ENCODE peak calls at places on chromosome 15, in five cellular contexts. B, L, T, A and S are unnamed samples.

GRCh38 chr15:64857421-64857820 is 15.7 kb downstream of the PLEKHO2 start:
- DNase-seq in A (no peak), T (no peak), B (no peak), L (no peak), S (no peak)

GRCh38 chr15:99619712-99620111 is 53.9 kb downstream of the MEF2A start:
- DNase-seq in B (no peak), T (no peak), A (no peak), L (no peak), S (no peak)

GRCh38 chr15:76340198-76340801 is 3.7 kb downstream of the ISL2 start:
- DNase-seq in L (peak), T (no peak), B (no peak), A (peak), S (peak)

GRCh38 chr15:50181983-50182232 is at the start of gene SLC27A2:
- DNase-seq in A (no peak), B (peak), L (peak), T (no peak), S (peak)

GRCh38 chr15:80951941-80952340 is 37.7 kb downstream of the MESD start:
- DNase-seq in L (no peak), B (no peak), T (no peak), A (peak), S (no peak)

GRCh38 chr15:42499888-42500609 is 4.6 kb downstream of the SNAP23 start:
- DNase-seq in L (peak), B (no peak), T (no peak), A (no peak), S (no peak)

GRCh38 chr15:79811406-79812405 is 85.1 kb downstream of the MTHFS start:
- DNase-seq in L (no peak), B (no peak), A (no peak), T (peak), S (no peak)

GRCh38 chr15:35777016-35777415 is 231.1 kb upstream of the DPH6 start:
- DNase-seq in A (no peak), T (no peak), L (no peak), B (no peak), S (no peak)

GRCh38 chr15:50506121-50506520 is 40.3 kb downstream of the USP50 start:
- DNase-seq in L (peak), A (no peak), T (no peak), B (no peak), S (peak)

GRCh38 chr15:65580287-65580686 is 30.6 kb downstream of the INTS14 start:
- DNase-seq in A (no peak), L (no peak), T (no peak), B (no peak), S (no peak)

GRCh38 chr15:55250951-55251350 is 38.7 kb downstream of the RAB27A start:
- DNase-seq in A (no peak), T (no peak), B (no peak), L (no peak), S (no peak)

GRCh38 chr15:87619161-87619960 is 637.2 kb downstream of the NTRK3 start:
- DNase-seq in T (no peak), B (no peak), L (no peak), A (no peak), S (no peak)

GRCh38 chr15:94229591-94230365 is 1.6 kb upstream of the MCTP2 start:
- DNase-seq in B (no peak), A (peak), L (no peak), T (no peak), S (no peak)

GRCh38 chr15:98085003-98085639 is 124.6 kb downstream of the ARRDC4 start:
- DNase-seq in L (peak), A (no peak), T (peak), B (peak), S (peak)

GRCh38 chr15:100592898-100593297 is 9.1 kb downstream of the LINS1 start:
- DNase-seq in A (no peak), T (no peak), B (no peak), L (no peak), S (no peak)

GRCh38 chr15:39250460-39251186 is 330.3 kb upstream of the THBS1 start:
- DNase-seq in T (no peak), B (no peak), A (no peak), L (no peak), S (no peak)

GRCh38 chr15:36469567-36469966 is 109.9 kb upstream of the CDIN1 start:
- DNase-seq in L (no peak), B (no peak), T (no peak), A (no peak), S (no peak)

GRCh38 chr15:45111390-45112142 is 2.4 kb downstream of the DUOX2 start:
- DNase-seq in T (no peak), A (no peak), L (peak), B (no peak), S (no peak)

GRCh38 chr15:101844916-101845315 is 32.9 kb downstream of the OR4F15 start:
- DNase-seq in T (no peak), L (no peak), A (no peak), B (no peak), S (no peak)

GRCh38 chr15:55824857-55825613 is 82.1 kb upstream of the PRTG start:
- DNase-seq in A (no peak), B (no peak), L (peak), T (no peak), S (no peak)

GRCh38 chr15:74122403-74123130 is 7.8 kb upstream of the ISLR2 start:
- DNase-seq in B (no peak), L (no peak), A (no peak), T (no peak), S (no peak)

GRCh38 chr15:67117356-67117755 is 52.0 kb downstream of the SMAD3 start:
- DNase-seq in L (no peak), A (no peak), B (no peak), T (no peak), S (no peak)

GRCh38 chr15:101187820-101188516 is 63.9 kb downstream of the CHSY1 start:
- DNase-seq in B (no peak), L (no peak), T (no peak), A (no peak), S (no peak)

GRCh38 chr15:34125945-34126344 is 24.1 kb downstream of the PGBD4 start:
- DNase-seq in L (no peak), A (no peak), B (no peak), T (no peak), S (no peak)

GRCh38 chr15:70447511-70447910 is 315.8 kb downstream of the UACA start:
- DNase-seq in T (no peak), B (no peak), L (no peak), A (no peak), S (no peak)

GRCh38 chr15:101207867-101208288 is 44.0 kb downstream of the CHSY1 start:
- DNase-seq in L (no peak), A (no peak), B (no peak), T (no peak), S (no peak)

GRCh38 chr15:66761723-66762595 is 59.9 kb downstream of the SMAD6 start:
- DNase-seq in T (no peak), L (no peak), B (no peak), A (no peak), S (no peak)

DNA sequence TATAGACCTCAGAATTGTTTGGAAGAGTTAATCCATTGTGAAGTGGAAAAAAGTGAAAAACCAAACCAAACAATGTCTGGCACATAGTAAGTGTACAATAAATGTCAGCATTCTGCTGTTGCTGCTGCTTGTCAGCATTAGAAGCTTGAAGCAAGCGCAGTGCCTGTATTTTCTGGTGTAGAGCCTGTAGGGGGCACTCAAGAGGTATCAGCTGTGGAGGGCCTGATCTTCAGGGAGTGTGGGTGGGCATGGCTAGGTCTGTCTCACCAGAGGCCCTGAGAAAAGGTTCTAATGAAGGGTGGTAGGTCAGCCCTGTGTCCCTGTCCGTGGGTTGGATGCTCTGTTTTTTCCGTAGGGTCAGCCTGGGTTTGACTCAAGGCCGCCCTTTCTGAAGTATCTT is 3.6 kb downstream of the ADAMTSL3 start:
- DNase-seq in B (no peak), L (peak), T (no peak), A (no peak), S (no peak)
- TF ChIP-seq CTCF in B (peak), L (peak), T (peak), A (no peak), S (peak)

GRCh38 chr15:51727141-51727897 is 10.1 kb downstream of the LYSMD2 start:
- DNase-seq in A (no peak), B (no peak), L (peak), T (no peak), S (no peak)
- TF ChIP-seq CTCF in A (no peak), B (no peak), L (no peak), T (no peak), S (no peak)

GRCh38 chr15:40951764-40952163 is 1.5 kb upstream of the CHAC1 start:
- DNase-seq in B (no peak), A (no peak), T (no peak), L (no peak), S (no peak)

GRCh38 chr15:40952301-40952900 is 870 bp upstream of the CHAC1 start:
- DNase-seq in L (peak), B (no peak), T (no peak), A (no peak), S (no peak)

GRCh38 chr15:40953713-40954074 is 423 bp downstream of the CHAC1 start:
- DNase-seq in A (no peak), T (no peak), B (no peak), L (peak), S (no peak)

GRCh38 chr15:40955141-40955903 is 2.1 kb downstream of the CHAC1 start:
- DNase-seq in A (no peak), L (no peak), T (no peak), B (no peak), S (no peak)

DNA sequence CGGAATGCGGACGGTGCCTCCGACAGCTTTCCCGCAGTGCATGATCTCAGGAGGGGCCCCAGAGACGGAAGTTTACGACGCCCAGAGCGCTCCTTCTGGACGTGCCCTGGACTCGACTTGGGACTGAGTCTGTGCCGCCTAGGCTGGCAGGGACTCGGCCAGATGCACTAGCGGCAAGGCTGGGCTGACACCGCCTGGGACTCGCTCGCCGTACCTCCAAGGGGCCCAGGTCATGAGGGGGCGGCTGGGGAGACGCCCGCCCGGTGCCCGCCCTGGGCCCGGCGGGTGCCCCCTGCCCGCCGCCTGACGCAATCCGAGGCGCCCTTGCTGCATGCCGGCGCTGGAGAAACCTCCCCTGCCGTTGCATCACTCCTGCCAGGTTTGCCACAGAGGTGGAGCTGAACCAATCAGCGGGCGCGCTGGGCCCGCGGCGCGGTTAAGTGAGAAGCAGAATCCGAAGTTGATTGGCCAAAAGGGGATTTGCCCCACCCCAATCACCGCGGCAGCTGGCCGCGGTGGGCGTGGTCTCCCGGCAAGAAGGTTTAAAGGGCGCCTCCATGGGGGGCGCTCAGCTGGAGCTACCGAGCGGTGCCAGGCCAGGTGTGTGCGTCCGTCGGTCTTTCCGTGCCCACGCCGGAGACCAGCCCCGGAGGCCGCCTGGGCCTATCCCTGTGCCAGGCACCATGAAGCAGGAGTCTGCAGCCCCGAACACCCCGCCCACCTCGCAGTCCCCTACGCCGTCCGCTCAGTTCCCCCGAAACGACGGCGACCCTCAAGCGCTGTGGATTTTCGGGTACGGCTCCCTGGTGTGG is at the start of gene CHAC1:
- DNase-seq in T (peak), L (peak), A (peak), B (peak), S (peak)
- TF ChIP-seq CTCF in T (no peak), L (no peak), A (peak), B (no peak), S (peak)

GRCh38 chr15:48336940-48337339 is 5.7 kb downstream of the DUT start:
- DNase-seq in A (no peak), T (no peak), L (peak), B (peak), S (no peak)
- TF ChIP-seq CTCF in A (no peak), T (no peak), L (peak), B (no peak), S (peak)

GRCh38 chr15:89299896-89300295 is 34.7 kb downstream of the POLG start:
- DNase-seq in B (no peak), A (no peak), T (no peak), L (no peak), S (no peak)
- TF ChIP-seq CTCF in B (no peak), A (no peak), T (peak), L (no peak), S (peak)

GRCh38 chr15:32028921-32029320 is 1.4 kb upstream of the CHRNA7 start:
- DNase-seq in B (no peak), L (peak), A (no peak), T (no peak), S (peak)

GRCh38 chr15:32030795-32031194 is 480 bp downstream of the CHRNA7 start:
- DNase-seq in B (no peak), A (no peak), T (no peak), L (peak), S (peak)

GRCh38 chr15:32033186-32033890 is 3.0 kb downstream of the CHRNA7 start:
- DNase-seq in B (no peak), L (no peak), T (no peak), A (no peak), S (no peak)

GRCh38 chr15:32029409-32029861 is 880 bp upstream of the CHRNA7 start:
- DNase-seq in A (no peak), L (peak), B (peak), T (peak), S (peak)

GRCh38 chr15:32029862-32030781 is at the start of gene CHRNA7:
- DNase-seq in A (no peak), L (peak), B (peak), T (peak), S (peak)
- TF ChIP-seq CTCF in A (no peak), L (no peak), B (no peak), T (peak), S (peak)